ENCODE peak calls at places on chromosomes 4 and X, in nine cellular contexts. J is H9; W is osteoblast; M is A549; O is CD8-positive, alpha-beta T cell; K is stomach; T is gastrocnemius medialis; P is heart right ventricle; X is PC-3. I is an unnamed sample.
A peak's percentile ranks its signal among the peaks of the same experiment; 100 is the strongest.

GRCh38 chrX:70038951-70039350 is 10.8 kb downstream of the AWAT2 start:
- DNase-seq in J (no peak), W (no peak), M (no peak), O (no peak), K (peak; percentile 39), T (no peak), P (no peak), X (no peak), I (no peak)

GRCh38 chrX:13855689-13856425 is 39.0 kb upstream of the GPM6B start:
- DNase-seq in J (no peak), W (no peak), M (no peak), O (no peak), K (no peak), T (no peak), P (no peak), X (peak; percentile 6), I (no peak)

GRCh38 chrX:118254611-118255010 is 91.3 kb upstream of the WDR44 start:
- DNase-seq in J (peak; percentile 31), W (peak; percentile 56), M (peak; percentile 25), O (no peak), K (peak; percentile 58), T (no peak), P (no peak), X (peak; percentile 76), I (peak; percentile 64)

GRCh38 chrX:10254746-10255145 is 98.0 kb downstream of the CLCN4 start:
- DNase-seq in J (no peak), W (no peak), M (peak; percentile 20), O (no peak), K (no peak), T (no peak), P (no peak), X (peak; percentile 71), I (no peak)

GRCh38 chr4:7844247-7844991 is 95.2 kb downstream of the AFAP1 start:
- DNase-seq in J (peak; percentile 88), W (peak; percentile 91), M (peak; percentile 61), O (peak; percentile 70), K (peak; percentile 83), T (peak; percentile 78), P (peak; percentile 81), X (peak; percentile 89), I (no peak)

GRCh38 chr4:182593864-182594263 is 323.3 kb downstream of the DCTD start:
- DNase-seq in J (no peak), W (no peak), M (no peak), O (no peak), K (no peak), T (no peak), P (no peak), X (no peak), I (no peak)

GRCh38 chr4:21697583-21697982 is 251.0 kb downstream of the KCNIP4 start:
- DNase-seq in J (peak; percentile 85), W (no peak), M (no peak), O (no peak), K (peak; percentile 27), T (no peak), P (no peak), X (peak; percentile 65), I (no peak)

GRCh38 chr4:112343330-112343729 is 46.2 kb downstream of the ALPK1 start:
- DNase-seq in J (no peak), W (no peak), M (no peak), O (no peak), K (no peak), T (no peak), P (no peak), X (no peak), I (no peak)

GRCh38 chr4:169305651-169306050 is 34.9 kb upstream of the SH3RF1 start:
- DNase-seq in J (no peak), W (no peak), M (no peak), O (no peak), K (no peak), T (peak; percentile 85), P (no peak), X (no peak), I (no peak)

GRCh38 chr4:57020467-57021101 is 41.9 kb downstream of the POLR2B start:
- DNase-seq in J (no peak), W (peak; percentile 58), M (no peak), O (no peak), K (no peak), T (no peak), P (no peak), X (peak; percentile 95), I (no peak)

GRCh38 chr4:71231073-71231752 is 107.6 kb upstream of the SLC4A4 start:
- DNase-seq in J (no peak), W (no peak), M (no peak), O (no peak), K (peak; percentile 92), T (peak; percentile 85), P (peak; percentile 89), X (no peak), I (peak; percentile 92)

GRCh38 chr4:67522851-67523671 is 22.2 kb downstream of the CENPC start:
- DNase-seq in J (no peak), W (no peak), M (no peak), O (no peak), K (no peak), T (no peak), P (no peak), X (peak; percentile 19), I (no peak)

GRCh38 chr4:8647626-8648025 is 55.1 kb downstream of the CPZ start:
- DNase-seq in J (peak; percentile 31), W (peak; percentile 79), M (no peak), O (no peak), K (peak; percentile 17), T (no peak), P (no peak), X (peak; percentile 2), I (peak; percentile 37)

GRCh38 chr4:56619816-56620215 is 61.3 kb downstream of the HOPX start:
- DNase-seq in J (peak; percentile 30), W (no peak), M (no peak), O (no peak), K (no peak), T (no peak), P (no peak), X (no peak), I (no peak)

GRCh38 chr4:2729533-2729875 is 26.6 kb downstream of the TNIP2 start:
- DNase-seq in J (no peak), W (no peak), M (no peak), O (no peak), K (no peak), T (peak; percentile 3), P (no peak), X (no peak), I (no peak)

GRCh38 chr4:170716868-170717267 is 627.1 kb upstream of the AADAT start:
- DNase-seq in J (no peak), W (no peak), M (no peak), O (no peak), K (no peak), T (no peak), P (no peak), X (peak; percentile 7), I (no peak)
- TF ChIP-seq CTCF in J (peak; percentile 45), W (peak; percentile 12), M (no peak), O (no peak), K (no peak), T (no peak), P (no peak), X (peak; percentile 34), I (no peak)

DNA sequence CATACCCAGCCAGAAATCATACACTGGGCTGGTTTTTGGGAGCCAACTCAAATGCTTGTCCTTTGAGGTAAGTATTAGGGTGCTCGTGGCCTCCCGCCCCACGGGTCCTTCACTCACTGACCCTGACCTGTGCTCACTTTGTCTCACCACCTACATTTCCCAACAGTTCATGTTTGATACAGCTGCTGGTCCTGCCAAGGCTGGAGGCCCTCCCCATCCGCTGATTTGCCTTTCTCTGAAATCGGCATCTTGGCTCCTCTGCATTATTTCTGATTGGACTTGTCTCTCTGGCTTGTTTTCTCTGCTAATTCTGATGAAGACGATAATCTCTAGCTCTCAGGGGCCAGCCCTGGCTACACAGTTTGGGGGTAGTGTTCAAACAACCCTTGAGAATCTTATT is 70.2 kb downstream of the SORBS2 start:
- DNase-seq in J (no peak), W (no peak), M (no peak), O (no peak), K (no peak), T (no peak), P (no peak), X (no peak), I (no peak)
- H3K4me1 ChIP-seq in J (peaks cover 15% of the 10 kb centered on the region), W (peaks cover 31% of the 10 kb centered on the region), M (no peaks in the 10 kb centered on the region), O (no peaks in the 10 kb centered on the region), K (peaks cover 11% of the 10 kb centered on the region), T (no peaks in the 10 kb centered on the region), P (peaks cover 92% of the 10 kb centered on the region), X (no peaks in the 10 kb centered on the region), I (peaks cover 36% of the 10 kb centered on the region)

GRCh38 chr4:147755567-147756295 is 23.8 kb downstream of the ARHGAP10 start:
- DNase-seq in J (no peak), W (peak; percentile 81), M (no peak), O (no peak), K (no peak), T (no peak), P (no peak), X (no peak), I (no peak)
- H3K27ac ChIP-seq in J (no peak overlapping the region), W (peak overlapping the region; percentile 63), M (peak overlapping the region; percentile 56), O (no peak overlapping the region), K (peak overlapping the region; percentile 78), T (peak overlapping the region; percentile 38), P (no peak overlapping the region), X (no peak overlapping the region), I (peak overlapping the region; percentile 83)

GRCh38 chrX:153651540-153652079 is 4.6 kb downstream of the DUSP9 start:
- DNase-seq in J (peak; percentile 35), W (peak; percentile 89), M (peak; percentile 44), O (no peak), K (no peak), T (no peak), P (no peak), X (peak; percentile 35), I (peak; percentile 31)
- TF ChIP-seq CTCF in J (peak; percentile 46), W (peak; percentile 22), M (no peak), O (peak; percentile 18), K (no peak), T (no peak), P (no peak), X (peak; percentile 48), I (no peak)

GRCh38 chr4:80202190-80202711 is 4.9 kb downstream of the PRDM8 start:
- DNase-seq in J (peak; percentile 82), W (peak; percentile 99), M (peak; percentile 63), O (peak; percentile 66), K (peak; percentile 87), T (peak; percentile 64), P (peak; percentile 90), X (peak; percentile 32), I (no peak)
- H3K4me1 ChIP-seq in J (peaks cover 2% of the 10 kb centered on the region), W (peaks cover 8% of the 10 kb centered on the region), M (no peaks in the 10 kb centered on the region), O (peaks cover 16% of the 10 kb centered on the region), K (peaks cover 30% of the 10 kb centered on the region), T (peaks cover 10% of the 10 kb centered on the region), P (peaks cover 28% of the 10 kb centered on the region), X (no peaks in the 10 kb centered on the region), I (peaks cover under 1% of the 10 kb centered on the region)

GRCh38 chrX:68691921-68692320 is 44.5 kb downstream of the STARD8 start:
- DNase-seq in J (no peak), W (peak; percentile 29), M (no peak), O (no peak), K (no peak), T (no peak), P (no peak), X (no peak), I (no peak)
- H3K27ac ChIP-seq in J (no peak overlapping the region), W (no peak overlapping the region), M (peak overlapping the region; percentile 16), O (no peak overlapping the region), K (peak overlapping the region; percentile 3), T (peak overlapping the region; percentile 92), P (no peak overlapping the region), X (no peak overlapping the region), I (no peak overlapping the region)

DNA sequence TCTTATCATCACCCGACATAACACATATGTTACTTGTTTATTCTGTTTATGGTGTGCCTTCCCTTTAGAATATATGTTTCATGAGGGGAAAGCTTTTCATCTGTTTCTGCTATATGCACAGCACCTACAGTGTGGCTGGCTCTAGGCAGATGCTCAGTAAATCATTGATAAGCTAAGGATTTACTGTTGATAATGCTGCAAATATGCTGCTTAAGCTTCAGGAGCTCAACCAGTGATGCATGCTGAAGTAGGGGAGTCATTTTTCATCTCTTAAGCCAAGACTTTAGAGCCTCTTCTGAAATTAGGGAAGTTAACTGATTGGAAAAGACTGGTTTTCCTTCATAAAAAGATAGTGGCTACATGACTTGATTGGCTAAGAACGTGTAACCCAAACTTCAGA is 16.4 kb downstream of the FAT4 start:
- DNase-seq in J (no peak), W (no peak), M (no peak), O (no peak), K (no peak), T (no peak), P (no peak), X (no peak), I (no peak)
- TF ChIP-seq CTCF in J (no peak), W (no peak), M (no peak), O (no peak), K (no peak), T (no peak), P (no peak), X (no peak), I (no peak)